ENCODE peak calls at places on chromosomes 1 and 21, in five cellular contexts. One of them, this sample, is unnamed.

GRCh38 chr1:11882814-11883538 is 24.2 kb upstream of the NPPB start:
- DNase-seq in cardiac muscle cell: peak; percentile 99
- DNase-seq in stomach: peak; percentile 88
- DNase-seq in tibial nerve: no peak
- DNase-seq in psoas muscle: peak; percentile 77
- DNase-seq in this sample: no peak

GRCh38 chr1:200131551-200132125 is 104.1 kb downstream of the NR5A2 start:
- DNase-seq in tibial nerve: no peak
- DNase-seq in cardiac muscle cell: no peak
- DNase-seq in stomach: no peak
- DNase-seq in psoas muscle: no peak
- DNase-seq in this sample: peak; percentile 16

GRCh38 chr1:243280571-243281129 is 24.8 kb downstream of the SDCCAG8 start:
- DNase-seq in psoas muscle: no peak
- DNase-seq in cardiac muscle cell: no peak
- DNase-seq in stomach: no peak
- DNase-seq in tibial nerve: no peak
- DNase-seq in this sample: no peak

GRCh38 chr1:199907361-199907760 is 120.1 kb upstream of the NR5A2 start:
- DNase-seq in tibial nerve: no peak
- DNase-seq in stomach: no peak
- DNase-seq in cardiac muscle cell: no peak
- DNase-seq in psoas muscle: no peak
- DNase-seq in this sample: no peak

GRCh38 chr1:6393400-6394187 is at the start of gene ACOT7:
- DNase-seq in stomach: peak; percentile 90
- DNase-seq in cardiac muscle cell: peak; percentile 93
- DNase-seq in tibial nerve: peak; percentile 80
- DNase-seq in psoas muscle: peak; percentile 91
- DNase-seq in this sample: peak; percentile 87

GRCh38 chr1:199132006-199132405 is 493.2 kb downstream of the PTPRC start:
- DNase-seq in stomach: no peak
- DNase-seq in tibial nerve: no peak
- DNase-seq in psoas muscle: no peak
- DNase-seq in cardiac muscle cell: no peak
- DNase-seq in this sample: no peak

GRCh38 chr1:29647581-29647980 is 411.3 kb downstream of the PTPRU start:
- DNase-seq in psoas muscle: no peak
- DNase-seq in tibial nerve: no peak
- DNase-seq in stomach: no peak
- DNase-seq in cardiac muscle cell: no peak
- DNase-seq in this sample: peak; percentile 32

GRCh38 chr1:197948926-197949899 is 32.0 kb downstream of the LHX9 start:
- DNase-seq in psoas muscle: no peak
- DNase-seq in tibial nerve: no peak
- DNase-seq in cardiac muscle cell: no peak
- DNase-seq in stomach: no peak
- DNase-seq in this sample: no peak

GRCh38 chr1:44808938-44809917 is 905 bp downstream of the BTBD19 start:
- DNase-seq in psoas muscle: peak; percentile 68
- DNase-seq in tibial nerve: no peak
- DNase-seq in cardiac muscle cell: no peak
- DNase-seq in stomach: peak; percentile 51
- DNase-seq in this sample: no peak

GRCh38 chr1:9278114-9278513 is 14.6 kb upstream of the SPSB1 start:
- DNase-seq in tibial nerve: no peak
- DNase-seq in stomach: no peak
- DNase-seq in psoas muscle: no peak
- DNase-seq in cardiac muscle cell: no peak
- DNase-seq in this sample: no peak
- H3K27ac ChIP-seq in tibial nerve: peak overlapping the region; percentile 52
- H3K27ac ChIP-seq in stomach: no peak overlapping the region
- H3K27ac ChIP-seq in psoas muscle: no peak overlapping the region
- H3K27ac ChIP-seq in cardiac muscle cell: no peak overlapping the region
- H3K27ac ChIP-seq in this sample: no peak overlapping the region

GRCh38 chr1:205589618-205590456 is 42.0 kb downstream of the ELK4 start:
- DNase-seq in cardiac muscle cell: no peak
- DNase-seq in psoas muscle: no peak
- DNase-seq in stomach: no peak
- DNase-seq in tibial nerve: no peak
- DNase-seq in this sample: no peak

GRCh38 chr1:205590457-205590768 is 41.4 kb downstream of the ELK4 start:
- DNase-seq in tibial nerve: no peak
- DNase-seq in psoas muscle: no peak
- DNase-seq in cardiac muscle cell: no peak
- DNase-seq in stomach: no peak
- DNase-seq in this sample: no peak

GRCh38 chr1:205587576-205587975 is 44.2 kb downstream of the ELK4 start:
- DNase-seq in tibial nerve: no peak
- DNase-seq in stomach: no peak
- DNase-seq in psoas muscle: no peak
- DNase-seq in cardiac muscle cell: no peak
- DNase-seq in this sample: no peak

GRCh38 chr1:205590777-205591513 is 40.9 kb downstream of the ELK4 start:
- DNase-seq in psoas muscle: no peak
- DNase-seq in stomach: no peak
- DNase-seq in tibial nerve: no peak
- DNase-seq in cardiac muscle cell: no peak
- DNase-seq in this sample: no peak

GRCh38 chr1:205588691-205589445 is 42.9 kb downstream of the ELK4 start:
- DNase-seq in stomach: no peak
- DNase-seq in psoas muscle: no peak
- DNase-seq in cardiac muscle cell: peak; percentile 44
- DNase-seq in tibial nerve: no peak
- DNase-seq in this sample: no peak
- H3K27ac ChIP-seq in stomach: no peak overlapping the region
- H3K27ac ChIP-seq in psoas muscle: no peak overlapping the region
- H3K27ac ChIP-seq in cardiac muscle cell: no peak overlapping the region
- H3K27ac ChIP-seq in tibial nerve: peak overlapping the region; percentile 73
- H3K27ac ChIP-seq in this sample: no peak overlapping the region

GRCh38 chr1:36153476-36153875 is 2.5 kb upstream of the MAP7D1 start:
- DNase-seq in cardiac muscle cell: no peak
- DNase-seq in psoas muscle: no peak
- DNase-seq in stomach: no peak
- DNase-seq in tibial nerve: no peak
- DNase-seq in this sample: no peak

GRCh38 chr1:36150296-36151132 is 1.2 kb upstream of the TRAPPC3 start:
- DNase-seq in cardiac muscle cell: peak; percentile 95
- DNase-seq in tibial nerve: peak; percentile 85
- DNase-seq in psoas muscle: peak; percentile 93
- DNase-seq in stomach: peak; percentile 94
- DNase-seq in this sample: peak; percentile 86

GRCh38 chr1:36149973-36150295 is 648 bp upstream of the TRAPPC3 start:
- DNase-seq in psoas muscle: no peak
- DNase-seq in cardiac muscle cell: no peak
- DNase-seq in tibial nerve: no peak
- DNase-seq in stomach: no peak
- DNase-seq in this sample: no peak

GRCh38 chr1:36151133-36151844 is 2.0 kb upstream of the TRAPPC3 start:
- DNase-seq in cardiac muscle cell: no peak
- DNase-seq in psoas muscle: no peak
- DNase-seq in tibial nerve: no peak
- DNase-seq in stomach: no peak
- DNase-seq in this sample: no peak

DNA sequence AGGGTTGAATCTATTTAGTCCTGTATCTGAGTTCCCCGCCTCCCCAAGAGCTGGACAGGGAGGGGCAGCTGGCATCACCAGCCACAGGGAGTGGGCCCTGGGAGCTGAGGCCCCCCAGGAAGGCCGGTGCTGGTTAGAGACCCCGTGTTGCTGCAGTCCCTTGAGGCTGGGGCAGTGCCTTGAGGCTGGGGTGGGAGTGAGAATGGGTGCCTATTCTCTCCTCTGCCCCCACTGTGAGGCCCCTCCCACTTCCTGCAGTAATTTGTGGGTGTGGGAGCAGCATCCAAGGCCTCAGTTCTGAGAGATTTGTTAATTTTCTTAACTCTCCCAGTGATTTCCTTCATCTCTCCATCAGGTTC is 2.5 kb upstream of the TRAPPC3 start:
- DNase-seq in cardiac muscle cell: no peak
- DNase-seq in psoas muscle: no peak
- DNase-seq in stomach: no peak
- DNase-seq in tibial nerve: no peak
- DNase-seq in this sample: no peak
- H3K27ac ChIP-seq in cardiac muscle cell: no peak overlapping the region
- H3K27ac ChIP-seq in psoas muscle: peak overlapping the region; percentile 93
- H3K27ac ChIP-seq in stomach: peak overlapping the region; percentile 98
- H3K27ac ChIP-seq in tibial nerve: peak overlapping the region; percentile 97
- H3K27ac ChIP-seq in this sample: peak overlapping the region; percentile 99

GRCh38 chr21:31107871-31108270 is 69.6 kb upstream of the KRTAP19-8 start:
- DNase-seq in cardiac muscle cell: no peak
- DNase-seq in tibial nerve: no peak
- DNase-seq in stomach: no peak
- DNase-seq in psoas muscle: no peak
- DNase-seq in this sample: no peak
- H3K27ac ChIP-seq in cardiac muscle cell: no peak overlapping the region
- H3K27ac ChIP-seq in tibial nerve: no peak overlapping the region
- H3K27ac ChIP-seq in stomach: no peak overlapping the region
- H3K27ac ChIP-seq in psoas muscle: no peak overlapping the region
- H3K27ac ChIP-seq in this sample: no peak overlapping the region